ENCODE peak calls at places on chromosomes 4 and X, in ten cellular contexts. C is BJ, H is type B pancreatic cell, R is foreskin fibroblast, A is Calu3, K is kidney epithelial cell, W is PC-3, T is endothelial cell, J is cardiac fibroblast, F is suprapubic skin. M is an unnamed sample.

GRCh38 chr4:31192372-31192771 is 472.2 kb downstream of the PCDH7 start:
- DNase-seq in C (no peak), H (no peak), R (no peak), A (no peak), K (no peak), W (no peak), T (no peak), J (peak), F (no peak), M (no peak)

GRCh38 chrX:123338240-123338639 is 154.2 kb downstream of the GRIA3 start:
- DNase-seq in C (no peak), H (no peak), R (no peak), A (no peak), K (no peak), W (no peak), T (no peak), J (no peak), F (no peak), M (no peak)

GRCh38 chrX:96791559-96791958 is 92.1 kb upstream of the RPA4 start:
- DNase-seq in C (peak), H (no peak), R (peak), A (no peak), K (no peak), W (no peak), T (no peak), J (peak), F (no peak), M (no peak)

GRCh38 chr4:121977251-121978168 is 25.6 kb upstream of the TRPC3 start:
- DNase-seq in C (no peak), H (no peak), R (peak), A (no peak), K (no peak), W (no peak), T (no peak), J (peak), F (no peak), M (peak)

GRCh38 chr4:82839624-82840023 is 41.0 kb upstream of the SCD5 start:
- DNase-seq in C (no peak), H (no peak), R (no peak), A (no peak), K (no peak), W (no peak), T (no peak), J (peak), F (no peak), M (no peak)

GRCh38 chr4:109462802-109463201 is 29.2 kb downstream of the SEC24B start:
- DNase-seq in C (no peak), H (no peak), R (peak), A (no peak), K (no peak), W (no peak), T (no peak), J (no peak), F (no peak), M (no peak)

GRCh38 chr4:81429607-81430006 is 42.1 kb downstream of the RASGEF1B start:
- DNase-seq in C (no peak), H (no peak), R (no peak), A (no peak), K (no peak), W (no peak), T (no peak), J (no peak), F (no peak), M (no peak)

GRCh38 chr4:12137556-12137955 is 708.9 kb upstream of the HS3ST1 start:
- DNase-seq in C (no peak), H (no peak), R (no peak), A (no peak), K (no peak), W (no peak), T (no peak), J (peak), F (no peak), M (no peak)

GRCh38 chr4:64883087-64883926 is 474.1 kb upstream of the TECRL start:
- DNase-seq in C (no peak), H (no peak), R (no peak), A (no peak), K (peak), W (no peak), T (no peak), J (no peak), F (no peak), M (no peak)

GRCh38 chr4:145351922-145352321 is 129.7 kb upstream of the SMAD1 start:
- DNase-seq in C (no peak), H (no peak), R (no peak), A (no peak), K (no peak), W (no peak), T (no peak), J (no peak), F (no peak), M (no peak)

GRCh38 chr4:184417802-184418511 is 56.4 kb downstream of the IRF2 start:
- DNase-seq in C (peak), H (no peak), R (peak), A (no peak), K (peak), W (peak), T (no peak), J (peak), F (no peak), M (peak)

GRCh38 chrX:13340182-13340791 is 20.4 kb upstream of the ATXN3L start:
- DNase-seq in C (peak), H (no peak), R (peak), A (no peak), K (no peak), W (no peak), T (no peak), J (peak), F (no peak), M (no peak)

GRCh38 chr4:40629401-40630334 is at the start of gene RBM47:
- DNase-seq in C (no peak), H (peak), R (peak), A (peak), K (no peak), W (peak), T (peak), J (peak), F (peak), M (peak)

GRCh38 chrX:7147431-7147977 is at the start of gene STS:
- DNase-seq in C (no peak), H (peak), R (peak), A (peak), K (no peak), W (no peak), T (peak), J (peak), F (peak), M (no peak)

GRCh38 chr4:101345271-101345595 is 2.1 kb downstream of the PPP3CA start:
- DNase-seq in C (no peak), H (no peak), R (peak), A (no peak), K (no peak), W (no peak), T (peak), J (peak), F (no peak), M (peak)

GRCh38 chr4:105657117-105657765 is 51.2 kb downstream of the INTS12 start:
- DNase-seq in C (no peak), H (no peak), R (no peak), A (no peak), K (no peak), W (peak), T (no peak), J (no peak), F (no peak), M (no peak)

GRCh38 chrX:2578864-2579263 is 78.1 kb upstream of the DHRSX start:
- DNase-seq in C (no peak), H (no peak), R (no peak), A (no peak), K (no peak), W (no peak), T (no peak), J (no peak), F (no peak), M (no peak)

GRCh38 chr4:82715731-82716617 is 82.6 kb downstream of the SCD5 start:
- DNase-seq in C (peak), H (no peak), R (peak), A (no peak), K (no peak), W (no peak), T (no peak), J (peak), F (no peak), M (no peak)

GRCh38 chr4:80266902-80267380 is 477 bp downstream of the FGF5 start:
- DNase-seq in C (no peak), H (no peak), R (peak), A (no peak), K (no peak), W (peak), T (peak), J (peak), F (no peak), M (peak)

GRCh38 chr4:12679217-12679616 is 804.9 kb downstream of the RAB28 start:
- DNase-seq in C (no peak), H (no peak), R (no peak), A (no peak), K (no peak), W (peak), T (no peak), J (peak), F (no peak), M (peak)

GRCh38 chrX:2572740-2573139 is 72.0 kb upstream of the DHRSX start:
- DNase-seq in C (no peak), H (no peak), R (peak), A (no peak), K (no peak), W (peak), T (no peak), J (peak), F (no peak), M (no peak)

GRCh38 chrX:122188751-122189150 is 995.3 kb upstream of the GRIA3 start:
- DNase-seq in C (no peak), H (no peak), R (peak), A (no peak), K (no peak), W (peak), T (no peak), J (no peak), F (no peak), M (no peak)

GRCh38 chr4:8342651-8343050 is 73.1 kb downstream of the HTRA3 start:
- DNase-seq in C (no peak), H (peak), R (no peak), A (no peak), K (no peak), W (no peak), T (peak), J (no peak), F (peak), M (no peak)

GRCh38 chrX:10377427-10377826 is 220.7 kb downstream of the CLCN4 start:
- DNase-seq in C (no peak), H (no peak), R (no peak), A (no peak), K (no peak), W (no peak), T (no peak), J (no peak), F (no peak), M (no peak)

GRCh38 chr4:52750819-52751348 is 341 bp downstream of the ERVMER34-1 start:
- DNase-seq in C (no peak), H (peak), R (peak), A (peak), K (no peak), W (peak), T (peak), J (peak), F (peak), M (peak)

GRCh38 chr4:2080429-2081300 is 21.5 kb downstream of the NAT8L start:
- DNase-seq in C (no peak), H (peak), R (no peak), A (no peak), K (no peak), W (no peak), T (no peak), J (no peak), F (peak), M (no peak)

GRCh38 chrX:47204970-47205369 is 11.3 kb downstream of the UBA1 start:
- DNase-seq in C (no peak), H (no peak), R (no peak), A (no peak), K (no peak), W (no peak), T (no peak), J (no peak), F (no peak), M (no peak)
- TF ChIP-seq CTCF in C (no peak), H (no peak), R (no peak), A (no peak), K (no peak), W (no peak), T (no peak), J (no peak), F (no peak), M (no peak)

DNA sequence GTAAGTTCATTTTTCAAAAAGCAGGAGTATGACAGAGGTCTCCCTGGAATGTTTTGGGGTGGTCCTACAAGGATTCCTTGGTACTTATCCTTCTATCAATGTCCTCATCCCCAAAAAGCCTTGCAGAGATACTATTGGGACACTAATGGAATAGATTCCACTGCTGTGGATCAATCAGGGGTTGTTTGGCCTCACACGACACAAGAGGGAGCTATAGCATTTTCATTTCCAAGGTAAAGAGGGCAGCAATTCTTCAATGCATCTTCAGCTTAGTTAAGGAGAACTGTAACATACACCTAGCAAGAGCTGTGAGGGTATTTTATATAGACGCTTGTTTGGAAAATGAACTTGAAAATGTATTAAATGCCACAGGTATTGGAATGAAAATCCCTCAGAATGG is 50.9 kb downstream of the USP26 start:
- DNase-seq in C (no peak), H (no peak), R (peak), A (peak), K (no peak), W (peak), T (peak), J (no peak), F (no peak), M (no peak)
- TF ChIP-seq CTCF in C (no peak), H (peak), R (no peak), A (peak), K (peak), W (peak), T (no peak), J (no peak), F (no peak), M (no peak)

GRCh38 chrX:44542567-44543325 is at the start of gene FUNDC1:
- DNase-seq in C (peak), H (peak), R (peak), A (peak), K (peak), W (peak), T (peak), J (peak), F (peak), M (peak)
- TF ChIP-seq CTCF in C (peak), H (peak), R (peak), A (no peak), K (peak), W (peak), T (peak), J (peak), F (peak), M (peak)

GRCh38 chrX:126509917-126510316 is 42.7 kb downstream of the DCAF12L1 start:
- DNase-seq in C (no peak), H (no peak), R (no peak), A (no peak), K (no peak), W (peak), T (no peak), J (no peak), F (no peak), M (no peak)
- TF ChIP-seq CTCF in C (no peak), H (no peak), R (no peak), A (no peak), K (no peak), W (no peak), T (no peak), J (no peak), F (no peak), M (no peak)

GRCh38 chr4:182877326-182877883 is 39.8 kb downstream of the DCTD start:
- DNase-seq in C (no peak), H (no peak), R (no peak), A (no peak), K (no peak), W (peak), T (no peak), J (no peak), F (no peak), M (no peak)

GRCh38 chr4:182876006-182876405 is 41.2 kb downstream of the DCTD start:
- DNase-seq in C (no peak), H (no peak), R (no peak), A (no peak), K (no peak), W (no peak), T (no peak), J (no peak), F (no peak), M (no peak)

GRCh38 chr4:182875471-182875870 is 41.7 kb downstream of the DCTD start:
- DNase-seq in C (no peak), H (no peak), R (no peak), A (no peak), K (no peak), W (no peak), T (no peak), J (no peak), F (no peak), M (no peak)

GRCh38 chr4:182874946-182875345 is 42.2 kb downstream of the DCTD start:
- DNase-seq in C (no peak), H (no peak), R (no peak), A (no peak), K (no peak), W (no peak), T (no peak), J (no peak), F (no peak), M (no peak)

DNA sequence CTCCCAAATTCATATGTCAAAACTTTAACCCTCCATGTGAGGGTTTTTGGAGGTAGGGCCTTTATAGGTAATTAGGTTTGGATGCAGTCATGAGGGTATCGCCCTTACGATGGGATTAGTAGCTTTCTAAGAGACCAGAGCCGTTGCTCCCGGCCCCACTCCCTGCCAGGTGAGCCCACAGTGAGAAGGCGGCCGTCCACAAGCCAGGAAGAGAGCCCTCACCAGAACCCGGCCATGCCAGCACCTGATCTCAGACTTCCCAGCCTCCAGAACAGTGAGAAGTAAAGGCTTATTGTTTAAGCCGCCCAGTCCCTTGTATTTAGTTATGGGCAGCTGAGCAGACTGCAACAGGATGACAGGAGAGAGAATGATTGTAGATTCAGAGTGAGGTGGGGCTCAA is 40.8 kb downstream of the DCTD start:
- DNase-seq in C (no peak), H (no peak), R (no peak), A (no peak), K (no peak), W (no peak), T (no peak), J (no peak), F (no peak), M (no peak)
- TF ChIP-seq CTCF in C (no peak), H (no peak), R (no peak), A (no peak), K (no peak), W (no peak), T (no peak), J (no peak), F (no peak), M (no peak)

M was measured in GM13976.